ENCODE peak calls at places on chromosomes 12 and 14, in eight cellular contexts. One of them, this sample, is unnamed.

GRCh38 chr14:75041613-75042012 is 9.7 kb downstream of the MLH3 start:
- DNase-seq in iris pigment epithelial cell: no peak
- DNase-seq in activated CD8-positive, alpha-beta memory T cell treated with anti-CD3 and anti-CD28 coated beads for 4 hours: no peak
- DNase-seq in GM23338: no peak
- DNase-seq in adipocyte: peak
- DNase-seq in C1 segment of cervical spinal cord: no peak
- DNase-seq in midbrain: no peak
- DNase-seq in anterior cingulate cortex: no peak
- DNase-seq in this sample: no peak

GRCh38 chr12:89235189-89235993 is 116.9 kb downstream of the DUSP6 start:
- DNase-seq in midbrain: no peak
- DNase-seq in activated CD8-positive, alpha-beta memory T cell treated with anti-CD3 and anti-CD28 coated beads for 4 hours: no peak
- DNase-seq in iris pigment epithelial cell: no peak
- DNase-seq in GM23338: no peak
- DNase-seq in adipocyte: no peak
- DNase-seq in anterior cingulate cortex: no peak
- DNase-seq in C1 segment of cervical spinal cord: no peak
- DNase-seq in this sample: no peak

GRCh38 chr14:22994762-22995275 is 12.5 kb upstream of the AJUBA start:
- DNase-seq in midbrain: peak
- DNase-seq in C1 segment of cervical spinal cord: no peak
- DNase-seq in adipocyte: peak
- DNase-seq in activated CD8-positive, alpha-beta memory T cell treated with anti-CD3 and anti-CD28 coated beads for 4 hours: no peak
- DNase-seq in anterior cingulate cortex: no peak
- DNase-seq in iris pigment epithelial cell: peak
- DNase-seq in GM23338: peak
- DNase-seq in this sample: peak

GRCh38 chr12:26120561-26121274 is 4.1 kb downstream of the BHLHE41 start:
- DNase-seq in GM23338: no peak
- DNase-seq in iris pigment epithelial cell: peak
- DNase-seq in C1 segment of cervical spinal cord: no peak
- DNase-seq in midbrain: peak
- DNase-seq in adipocyte: peak
- DNase-seq in activated CD8-positive, alpha-beta memory T cell treated with anti-CD3 and anti-CD28 coated beads for 4 hours: no peak
- DNase-seq in anterior cingulate cortex: no peak
- DNase-seq in this sample: no peak

GRCh38 chr12:34390171-34390841 is 368.0 kb downstream of the ALG10 start:
- DNase-seq in activated CD8-positive, alpha-beta memory T cell treated with anti-CD3 and anti-CD28 coated beads for 4 hours: no peak
- DNase-seq in GM23338: no peak
- DNase-seq in C1 segment of cervical spinal cord: no peak
- DNase-seq in adipocyte: no peak
- DNase-seq in anterior cingulate cortex: no peak
- DNase-seq in iris pigment epithelial cell: no peak
- DNase-seq in midbrain: no peak
- DNase-seq in this sample: no peak

GRCh38 chr14:77139022-77139421 is 2.6 kb downstream of the ZDHHC22 start:
- DNase-seq in adipocyte: no peak
- DNase-seq in iris pigment epithelial cell: no peak
- DNase-seq in GM23338: no peak
- DNase-seq in activated CD8-positive, alpha-beta memory T cell treated with anti-CD3 and anti-CD28 coated beads for 4 hours: no peak
- DNase-seq in midbrain: no peak
- DNase-seq in anterior cingulate cortex: no peak
- DNase-seq in C1 segment of cervical spinal cord: no peak
- DNase-seq in this sample: no peak

GRCh38 chr12:59405992-59406391 is 189.8 kb upstream of the SLC16A7 start:
- DNase-seq in activated CD8-positive, alpha-beta memory T cell treated with anti-CD3 and anti-CD28 coated beads for 4 hours: no peak
- DNase-seq in C1 segment of cervical spinal cord: no peak
- DNase-seq in adipocyte: no peak
- DNase-seq in anterior cingulate cortex: no peak
- DNase-seq in midbrain: no peak
- DNase-seq in GM23338: no peak
- DNase-seq in iris pigment epithelial cell: no peak
- DNase-seq in this sample: no peak

GRCh38 chr12:53123578-53124351 is 20.5 kb downstream of the SOAT2 start:
- DNase-seq in anterior cingulate cortex: no peak
- DNase-seq in iris pigment epithelial cell: peak
- DNase-seq in adipocyte: peak
- DNase-seq in activated CD8-positive, alpha-beta memory T cell treated with anti-CD3 and anti-CD28 coated beads for 4 hours: no peak
- DNase-seq in midbrain: no peak
- DNase-seq in C1 segment of cervical spinal cord: no peak
- DNase-seq in GM23338: no peak
- DNase-seq in this sample: no peak

GRCh38 chr12:94575645-94576393 is 74.5 kb downstream of the TMCC3 start:
- DNase-seq in iris pigment epithelial cell: no peak
- DNase-seq in GM23338: peak
- DNase-seq in activated CD8-positive, alpha-beta memory T cell treated with anti-CD3 and anti-CD28 coated beads for 4 hours: no peak
- DNase-seq in anterior cingulate cortex: no peak
- DNase-seq in midbrain: no peak
- DNase-seq in adipocyte: no peak
- DNase-seq in C1 segment of cervical spinal cord: no peak
- DNase-seq in this sample: no peak

GRCh38 chr12:125683748-125684381 is 618.6 kb downstream of the AACS start:
- DNase-seq in anterior cingulate cortex: no peak
- DNase-seq in midbrain: peak
- DNase-seq in activated CD8-positive, alpha-beta memory T cell treated with anti-CD3 and anti-CD28 coated beads for 4 hours: no peak
- DNase-seq in adipocyte: no peak
- DNase-seq in C1 segment of cervical spinal cord: no peak
- DNase-seq in GM23338: peak
- DNase-seq in iris pigment epithelial cell: no peak
- DNase-seq in this sample: no peak

GRCh38 chr12:6614513-6615177 is 7.5 kb upstream of the CHD4 start:
- DNase-seq in GM23338: peak
- DNase-seq in adipocyte: no peak
- DNase-seq in iris pigment epithelial cell: no peak
- DNase-seq in activated CD8-positive, alpha-beta memory T cell treated with anti-CD3 and anti-CD28 coated beads for 4 hours: no peak
- DNase-seq in midbrain: no peak
- DNase-seq in anterior cingulate cortex: no peak
- DNase-seq in C1 segment of cervical spinal cord: no peak
- DNase-seq in this sample: no peak

This sample was measured in fibroblast of gingiva.